ENCODE peak calls at places on chromosomes 3 and 15, in five cellular contexts. Q, W, A, B and J are unnamed samples.

GRCh38 chr15:62391565-62392262 is 226.6 kb upstream of the C2CD4B start:
- DNase-seq in Q (peak), W (peak), A (peak), B (peak), J (peak)

GRCh38 chr3:188212308-188212969 is 58.5 kb downstream of the LPP start:
- DNase-seq in Q (no peak), W (no peak), A (peak), B (no peak), J (peak)

GRCh38 chr3:127961963-127962362 is 46.9 kb downstream of the KBTBD12 start:
- DNase-seq in Q (no peak), W (no peak), A (peak), B (no peak), J (peak)

GRCh38 chr3:123535580-123535979 is 49.3 kb downstream of the HACD2 start:
- DNase-seq in Q (no peak), W (no peak), A (peak), B (no peak), J (peak)

GRCh38 chr15:47577476-47577875 is 139.8 kb upstream of the SEMA6D start:
- DNase-seq in Q (no peak), W (no peak), A (no peak), B (no peak), J (no peak)

GRCh38 chr3:122880624-122881023 is 85.8 kb downstream of the SLC49A4 start:
- DNase-seq in Q (no peak), W (no peak), A (no peak), B (no peak), J (no peak)

GRCh38 chr3:59517448-59517847 is 467.6 kb upstream of the CFAP20DC start:
- DNase-seq in Q (no peak), W (no peak), A (no peak), B (no peak), J (no peak)

GRCh38 chr15:59904450-59904979 is 99.6 kb upstream of the FOXB1 start:
- DNase-seq in Q (no peak), W (no peak), A (no peak), B (no peak), J (no peak)

GRCh38 chr3:150372320-150373118 is 35.6 kb upstream of the TSC22D2 start:
- DNase-seq in Q (no peak), W (no peak), A (peak), B (no peak), J (no peak)

GRCh38 chr3:11290743-11291680 is 18.8 kb downstream of the ATG7 start:
- DNase-seq in Q (no peak), W (no peak), A (peak), B (peak), J (peak)

GRCh38 chr3:70040386-70040785 is 40.9 kb downstream of the SAMMSON start:
- DNase-seq in Q (no peak), W (no peak), A (no peak), B (no peak), J (peak)

GRCh38 chr3:33980252-33980651 is 181.8 kb downstream of the PDCD6IP start:
- DNase-seq in Q (no peak), W (no peak), A (peak), B (no peak), J (peak)

GRCh38 chr3:37130448-37130847 is 43.9 kb downstream of the LRRFIP2 start:
- DNase-seq in Q (no peak), W (no peak), A (no peak), B (no peak), J (no peak)

GRCh38 chr3:194777729-194778128 is 92.0 kb downstream of the FAM43A start:
- DNase-seq in Q (no peak), W (no peak), A (no peak), B (no peak), J (no peak)

GRCh38 chr3:186209810-186210752 is 101.2 kb upstream of the ETV5 start:
- DNase-seq in Q (no peak), W (no peak), A (peak), B (peak), J (peak)

GRCh38 chr3:25045291-25045690 is 382.8 kb upstream of the RARB start:
- DNase-seq in Q (no peak), W (no peak), A (peak), B (no peak), J (no peak)

GRCh38 chr3:140091143-140091542 is 156.2 kb downstream of the CLSTN2 start:
- DNase-seq in Q (no peak), W (no peak), A (peak), B (no peak), J (peak)

GRCh38 chr15:57485869-57486268 is 105.8 kb upstream of the MYZAP start:
- DNase-seq in Q (no peak), W (no peak), A (peak), B (no peak), J (peak)

GRCh38 chr3:188021502-188022040 is 132.4 kb upstream of the LPP start:
- DNase-seq in Q (no peak), W (no peak), A (peak), B (no peak), J (peak)

GRCh38 chr3:73552700-73553099 is 72.0 kb downstream of the PDZRN3 start:
- DNase-seq in Q (no peak), W (no peak), A (peak), B (no peak), J (no peak)

GRCh38 chr3:78726545-78726944 is 1041.3 kb downstream of the ROBO1 start:
- DNase-seq in Q (no peak), W (no peak), A (no peak), B (no peak), J (no peak)

GRCh38 chr15:94584833-94585244 is 353.5 kb downstream of the MCTP2 start:
- DNase-seq in Q (peak), W (peak), A (no peak), B (peak), J (peak)

GRCh38 chr15:99706557-99707303 is 26.5 kb downstream of the LYSMD4 start:
- DNase-seq in Q (no peak), W (no peak), A (no peak), B (no peak), J (peak)

GRCh38 chr3:59922226-59922625 is 872.4 kb upstream of the CFAP20DC start:
- DNase-seq in Q (no peak), W (no peak), A (no peak), B (no peak), J (no peak)

GRCh38 chr3:125143538-125143937 is 69.0 kb downstream of the SLC12A8 start:
- DNase-seq in Q (no peak), W (no peak), A (no peak), B (no peak), J (no peak)

GRCh38 chr15:56732135-56732880 is 1.0 kb downstream of the ZNF280D start:
- DNase-seq in Q (no peak), W (no peak), A (peak), B (peak), J (peak)

GRCh38 chr3:51508255-51508654 is 8.4 kb upstream of the DCAF1 start:
- DNase-seq in Q (no peak), W (no peak), A (no peak), B (no peak), J (no peak)

GRCh38 chr3:157785071-157785826 is 282.0 kb upstream of the VEPH1 start:
- DNase-seq in Q (no peak), W (no peak), A (peak), B (peak), J (peak)

GRCh38 chr3:50245831-50246516 is 10.0 kb downstream of the GNAI2 start:
- DNase-seq in Q (peak), W (peak), A (peak), B (peak), J (peak)

GRCh38 chr3:119815716-119816115 is 33.8 kb downstream of the NR1I2 start:
- DNase-seq in Q (no peak), W (no peak), A (no peak), B (no peak), J (no peak)

GRCh38 chr15:40930430-40931299 is 1.5 kb downstream of the DLL4 start:
- DNase-seq in Q (no peak), W (peak), A (peak), B (peak), J (peak)

GRCh38 chr3:123310741-123311140 is 109.0 kb downstream of the SEC22A start:
- DNase-seq in Q (no peak), W (no peak), A (no peak), B (no peak), J (no peak)

GRCh38 chr3:26281284-26281977 is 341.1 kb upstream of the LRRC3B start:
- DNase-seq in Q (no peak), W (no peak), A (no peak), B (no peak), J (no peak)

GRCh38 chr3:126356373-126357298 is 572 bp downstream of the KLF15 start:
- DNase-seq in Q (no peak), W (no peak), A (peak), B (no peak), J (no peak)

GRCh38 chr15:41603941-41604660 is 45.1 kb downstream of the TYRO3 start:
- DNase-seq in Q (peak), W (peak), A (peak), B (peak), J (peak)